ENCODE peak calls at places on chromosome 20, in seven cellular contexts. P is tibial nerve, K is GM20000, J is HFF-Myc, O is neural crest cell, R is AG09309, C is RWPE1. B is an unnamed sample.

GRCh38 chr20:31605902-31606677 is 1.0 kb downstream of the ID1 start:
- DNase-seq in K (peak; percentile 53), C (peak; percentile 56), O (peak; percentile 33), R (no peak), P (no peak), J (no peak), B (no peak)

GRCh38 chr20:13271098-13271497 is 50.0 kb downstream of the ISM1 start:
- DNase-seq in R (no peak), C (no peak), J (no peak), P (no peak), O (no peak), K (no peak), B (no peak)

GRCh38 chr20:23078994-23079364 is 7.1 kb downstream of the CD93 start:
- DNase-seq in P (no peak), K (no peak), O (no peak), C (no peak), R (no peak), J (no peak), B (no peak)

GRCh38 chr20:48738399-48739304 is 89.1 kb downstream of the PREX1 start:
- DNase-seq in P (no peak), R (no peak), C (no peak), K (peak; percentile 78), J (no peak), O (no peak), B (no peak)

GRCh38 chr20:9363673-9364072 is 150.7 kb upstream of the LAMP5 start:
- DNase-seq in P (no peak), K (no peak), O (no peak), C (peak; percentile 22), J (no peak), R (no peak), B (no peak)

GRCh38 chr20:49705358-49705757 is 8.3 kb downstream of the B4GALT5 start:
- DNase-seq in K (peak; percentile 49), C (no peak), J (no peak), R (no peak), P (no peak), O (no peak), B (no peak)

GRCh38 chr20:45300961-45301360 is 5.7 kb upstream of the RBPJL start:
- DNase-seq in P (no peak), O (peak; percentile 53), J (no peak), C (peak; percentile 46), K (peak; percentile 68), R (no peak), B (no peak)

GRCh38 chr20:11880694-11881093 is 37.0 kb upstream of the BTBD3 start:
- DNase-seq in J (no peak), O (no peak), P (no peak), R (no peak), K (no peak), C (peak; percentile 26), B (no peak)

GRCh38 chr20:49690899-49691620 is 22.6 kb downstream of the B4GALT5 start:
- DNase-seq in R (no peak), J (no peak), C (peak; percentile 64), K (no peak), O (no peak), P (no peak), B (no peak)

GRCh38 chr20:25278636-25279361 is 30.9 kb downstream of the PYGB start:
- DNase-seq in O (no peak), J (no peak), R (no peak), P (peak; percentile 7), K (no peak), C (no peak), B (no peak)

GRCh38 chr20:3071610-3072529 is at the start of gene OXT:
- DNase-seq in C (no peak), J (no peak), R (no peak), O (no peak), P (no peak), K (peak; percentile 62), B (no peak)

GRCh38 chr20:37521091-37521771 is at the start of gene NNAT:
- DNase-seq in J (no peak), R (no peak), C (no peak), K (no peak), O (peak; percentile 61), P (no peak), B (peak; percentile 32)

GRCh38 chr20:1331801-1332453 is 3.0 kb upstream of the SDCBP2 start:
- DNase-seq in P (no peak), C (no peak), O (no peak), J (no peak), K (no peak), R (no peak), B (peak; percentile 6)

GRCh38 chr20:31923388-31924271 is 28.2 kb downstream of the PDRG1 start:
- DNase-seq in C (no peak), O (no peak), P (no peak), R (no peak), K (peak; percentile 76), J (no peak), B (no peak)

GRCh38 chr20:13325033-13325432 is 104.0 kb downstream of the ISM1 start:
- DNase-seq in P (no peak), K (no peak), O (no peak), R (no peak), C (no peak), J (no peak), B (no peak)

GRCh38 chr20:41231136-41231535 is 86.4 kb downstream of the ZHX3 start:
- DNase-seq in C (no peak), K (no peak), O (no peak), P (no peak), J (no peak), R (no peak), B (no peak)

GRCh38 chr20:38324159-38324558 is 20.2 kb downstream of the BPI start:
- DNase-seq in O (no peak), R (no peak), P (no peak), K (no peak), C (no peak), J (no peak), B (no peak)

GRCh38 chr20:24991897-24992419 is 593 bp downstream of the APMAP start:
- DNase-seq in O (no peak), J (no peak), R (no peak), K (no peak), P (no peak), C (peak; percentile 41), B (no peak)

GRCh38 chr20:18904624-18905023 is 91.0 kb downstream of the SCP2D1 start:
- DNase-seq in J (no peak), P (no peak), O (no peak), R (no peak), C (peak; percentile 12), K (no peak), B (no peak)

GRCh38 chr20:21325296-21325695 is 22.2 kb downstream of the XRN2 start:
- DNase-seq in C (no peak), O (no peak), R (no peak), J (no peak), P (no peak), K (no peak), B (no peak)

GRCh38 chr20:13009682-13010406 is 1.1 kb downstream of the SPTLC3 start:
- DNase-seq in J (peak; percentile 72), O (no peak), P (no peak), K (peak; percentile 59), C (peak; percentile 64), R (peak; percentile 78), B (no peak)

GRCh38 chr20:1266167-1266973 is at the start of gene SNPH:
- DNase-seq in O (peak; percentile 45), K (peak; percentile 80), J (no peak), P (peak; percentile 33), R (no peak), C (peak; percentile 75), B (peak; percentile 38)

GRCh38 chr20:57480444-57481152 is 44.3 kb downstream of the CTCFL start:
- DNase-seq in K (peak; percentile 78), R (no peak), P (no peak), C (no peak), O (no peak), J (no peak), B (no peak)

GRCh38 chr20:63054695-63055240 is 48.0 kb upstream of the BHLHE23 start:
- DNase-seq in J (no peak), O (no peak), C (no peak), P (no peak), K (no peak), R (no peak), B (no peak)

GRCh38 chr20:46708172-46708860 is 1.1 kb upstream of the SLC2A10 start:
- DNase-seq in J (no peak), C (no peak), O (no peak), R (no peak), K (no peak), P (no peak), B (no peak)

DNA sequence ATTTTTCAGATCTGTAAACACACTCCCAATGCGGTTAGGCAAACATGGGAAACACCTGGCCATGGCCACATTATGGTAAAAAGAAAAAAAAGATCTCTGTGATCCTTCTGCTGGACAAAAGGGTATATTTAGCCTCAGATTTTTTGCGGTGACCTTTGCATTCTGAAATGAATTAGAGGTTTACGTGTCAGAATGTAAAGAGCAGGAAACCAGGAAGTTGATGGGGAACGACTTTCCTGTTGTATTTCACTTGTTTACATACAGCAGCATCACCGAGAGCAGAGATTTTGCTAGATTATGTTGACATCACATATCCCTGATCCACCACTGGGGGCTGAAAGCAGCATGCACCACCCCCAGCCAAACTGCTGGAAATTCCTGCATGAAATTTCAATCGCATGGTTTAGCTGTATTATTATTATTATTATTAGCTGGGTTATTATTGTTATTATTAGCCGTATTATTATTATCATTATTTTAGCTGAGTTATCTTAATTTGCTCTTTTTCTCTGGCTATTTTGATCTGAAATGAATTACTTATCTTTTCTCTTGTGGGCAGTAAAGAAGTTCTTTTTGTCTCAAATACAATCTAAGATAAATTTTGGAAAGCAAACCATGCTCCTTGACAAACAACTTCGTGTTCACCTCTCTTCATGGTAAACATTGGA is 189.4 kb downstream of the ZFP64 start:
- DNase-seq in P (no peak), C (no peak), K (no peak), O (no peak), R (no peak), J (peak; percentile 61), B (no peak)
- TF ChIP-seq CTCF in P (no peak), C (no peak), K (no peak), O (peak; percentile 48), R (peak; percentile 23), J (peak; percentile 20), B (no peak)

GRCh38 chr20:53847118-53847842 is 223.1 kb downstream of the BCAS1 start:
- DNase-seq in R (no peak), C (no peak), P (no peak), O (no peak), J (no peak), K (no peak), B (no peak)
- TF ChIP-seq CTCF in R (no peak), C (no peak), P (no peak), O (no peak), J (no peak), K (no peak), B (no peak)

DNA sequence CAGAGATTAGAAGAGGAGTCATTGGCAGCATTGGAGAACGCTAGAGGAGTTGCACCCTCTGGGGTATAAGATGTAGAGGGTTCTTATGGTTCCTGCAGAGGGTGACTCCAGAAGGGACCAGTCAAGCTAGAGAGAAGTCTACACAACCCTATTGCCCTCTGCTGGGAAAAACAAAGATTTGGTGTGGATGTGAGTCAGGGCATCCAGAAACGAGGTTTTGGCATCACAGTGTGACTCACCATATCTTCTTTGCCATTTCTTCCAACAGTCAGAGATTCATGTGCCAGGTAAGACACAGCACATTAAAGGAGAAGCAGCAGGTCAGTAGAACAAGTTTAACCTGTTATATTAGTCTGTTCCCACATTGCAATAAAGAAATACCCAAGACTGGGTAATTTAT is 598.8 kb downstream of the MAFB start:
- DNase-seq in R (no peak), P (no peak), C (no peak), K (no peak), O (no peak), J (no peak), B (no peak)
- TF ChIP-seq CTCF in R (no peak), P (no peak), C (no peak), K (no peak), O (no peak), J (no peak), B (no peak)

GRCh38 chr20:20130399-20130798 is 78.1 kb downstream of the CFAP61 start:
- DNase-seq in O (no peak), K (no peak), J (no peak), P (no peak), R (no peak), C (no peak), B (no peak)
- TF ChIP-seq CTCF in O (peak; percentile 58), K (peak; percentile 29), J (peak; percentile 29), P (no peak), R (peak; percentile 43), C (no peak), B (no peak)